ENCODE peak calls at places on chromosomes 7 and 10, in seven cellular contexts. L, N, C, M, I, D and F are unnamed samples.

GRCh38 chr7:151425670-151426075 is 14.3 kb downstream of the CRYGN start:
- DNase-seq in I (peak), M (no peak), L (no peak), D (no peak), C (no peak), N (peak), F (no peak)

GRCh38 chr10:79356104-79356503 is 8.8 kb downstream of the PPIF start:
- DNase-seq in D (no peak), L (no peak), M (no peak), N (no peak), I (no peak), C (no peak), F (no peak)

GRCh38 chr10:133324857-133325260 is 11.8 kb downstream of the CALY start:
- DNase-seq in I (no peak), C (no peak), M (no peak), L (no peak), N (peak), D (no peak), F (no peak)

GRCh38 chr10:49274886-49275285 is 24.1 kb upstream of the C10orf71 start:
- DNase-seq in M (no peak), D (no peak), L (no peak), I (no peak), C (no peak), N (no peak), F (no peak)

GRCh38 chr10:62038609-62039190 is 137.2 kb downstream of the ARID5B start:
- DNase-seq in N (peak), L (peak), M (peak), D (peak), I (peak), C (no peak), F (peak)

GRCh38 chr10:118873080-118873737 is 118.4 kb upstream of the CACUL1 start:
- DNase-seq in C (peak), I (no peak), N (no peak), M (no peak), L (no peak), D (no peak), F (no peak)

GRCh38 chr10:3056280-3057037 is 10.9 kb upstream of the PFKP start:
- DNase-seq in I (no peak), M (no peak), C (no peak), L (no peak), N (no peak), D (no peak), F (no peak)

GRCh38 chr10:125633517-125633999 is 49.4 kb downstream of the TEX36 start:
- DNase-seq in N (no peak), M (no peak), C (peak), L (no peak), I (no peak), D (peak), F (no peak)

GRCh38 chr10:11237571-11237970 is 219.9 kb downstream of the CELF2 start:
- DNase-seq in M (peak), C (no peak), L (no peak), N (no peak), I (no peak), D (no peak), F (no peak)

GRCh38 chr10:50367732-50368131 is 116.4 kb upstream of the ASAH2 start:
- DNase-seq in I (peak), M (peak), C (no peak), N (peak), D (peak), L (no peak), F (peak)

GRCh38 chr10:61456095-61456789 is 3.1 kb upstream of the TMEM26 start:
- DNase-seq in M (no peak), N (no peak), I (no peak), C (no peak), D (no peak), L (no peak), F (no peak)

GRCh38 chr10:3775671-3776551 is 9.1 kb downstream of the KLF6 start:
- DNase-seq in C (no peak), M (peak), L (no peak), N (peak), I (no peak), D (no peak), F (no peak)

GRCh38 chr7:132138817-132139216 is 437.5 kb downstream of the PLXNA4 start:
- DNase-seq in D (no peak), L (no peak), C (peak), N (peak), M (no peak), I (no peak), F (no peak)

GRCh38 chr7:3082831-3083230 is 39.2 kb upstream of the CARD11 start:
- DNase-seq in L (no peak), N (no peak), M (no peak), D (no peak), C (no peak), I (no peak), F (no peak)

GRCh38 chr10:28411648-28412047 is 108.8 kb upstream of the MPP7 start:
- DNase-seq in D (no peak), C (no peak), I (no peak), M (peak), L (no peak), N (no peak), F (no peak)

GRCh38 chr7:92266415-92267241 is 20.9 kb downstream of the ANKIB1 start:
- DNase-seq in M (no peak), D (no peak), I (no peak), L (no peak), N (no peak), C (no peak), F (no peak)

GRCh38 chr10:26214538-26215461 is 1.8 kb upstream of the GAD2 start:
- DNase-seq in I (no peak), D (no peak), L (no peak), M (no peak), C (no peak), N (peak), F (peak)

GRCh38 chr10:59623823-59624535 is 85.7 kb downstream of the SLC16A9 start:
- DNase-seq in N (no peak), L (peak), C (no peak), I (no peak), D (no peak), M (no peak), F (no peak)

GRCh38 chr7:121544726-121545125 is 148.6 kb upstream of the FAM3C start:
- DNase-seq in D (no peak), I (peak), M (no peak), N (no peak), L (no peak), C (peak), F (no peak)

GRCh38 chr7:113285411-113285810 is 167.1 kb upstream of the SMIM30 start:
- DNase-seq in D (no peak), I (no peak), M (no peak), N (peak), L (no peak), C (no peak), F (no peak)

GRCh38 chr7:16204953-16205352 is 216.4 kb downstream of the CRPPA start:
- DNase-seq in M (no peak), D (no peak), I (no peak), C (no peak), L (no peak), N (peak), F (no peak)

GRCh38 chr10:73000973-73001372 is 46.4 kb upstream of the PLA2G12B start:
- DNase-seq in N (no peak), C (no peak), D (no peak), M (no peak), I (no peak), L (no peak), F (no peak)

GRCh38 chr10:86964061-86964846 is 4.0 kb upstream of the ADIRF start:
- DNase-seq in N (no peak), D (no peak), L (no peak), C (no peak), M (peak), I (no peak), F (no peak)

GRCh38 chr7:64637521-64638445 is 28.1 kb upstream of the ZNF107 start:
- DNase-seq in I (no peak), L (no peak), M (no peak), N (no peak), C (no peak), D (no peak), F (no peak)